ENCODE peak calls at places on chromosomes 7 and 10, in four cellular contexts. One of them, this sample, is unnamed.

GRCh38 chr7:5514440-5515035 is 90.9 kb upstream of the TNRC18 start:
- DNase-seq in SK-N-SH: no peak
- DNase-seq in GM12878: no peak
- DNase-seq in HepG2: peak; percentile 68
- DNase-seq in this sample: no peak

GRCh38 chr7:24290004-24290641 is 6.1 kb downstream of the NPY start:
- DNase-seq in SK-N-SH: peak; percentile 69
- DNase-seq in GM12878: peak; percentile 70
- DNase-seq in HepG2: peak; percentile 60
- DNase-seq in this sample: peak; percentile 53

GRCh38 chr7:111827863-111828504 is 265.7 kb upstream of the IMMP2L start:
- DNase-seq in SK-N-SH: no peak
- DNase-seq in GM12878: no peak
- DNase-seq in HepG2: no peak
- DNase-seq in this sample: no peak

GRCh38 chr10:68603766-68604165 is 43.6 kb downstream of the TET1 start:
- DNase-seq in SK-N-SH: no peak
- DNase-seq in GM12878: no peak
- DNase-seq in HepG2: no peak
- DNase-seq in this sample: no peak

GRCh38 chr10:46282460-46283216 is 4.2 kb upstream of the ANTXRL start:
- DNase-seq in SK-N-SH: peak; percentile 91
- DNase-seq in GM12878: no peak
- DNase-seq in HepG2: peak; percentile 33
- DNase-seq in this sample: no peak

GRCh38 chr7:74097937-74098614 is 14.5 kb downstream of the LIMK1 start:
- DNase-seq in SK-N-SH: peak; percentile 67
- DNase-seq in GM12878: no peak
- DNase-seq in HepG2: no peak
- DNase-seq in this sample: no peak

GRCh38 chr10:60521974-60522405 is 132.3 kb upstream of the ANK3 start:
- DNase-seq in SK-N-SH: peak; percentile 40
- DNase-seq in GM12878: no peak
- DNase-seq in HepG2: no peak
- DNase-seq in this sample: no peak

GRCh38 chr7:158452331-158452730 is 135.3 kb downstream of the PTPRN2 start:
- DNase-seq in SK-N-SH: no peak
- DNase-seq in GM12878: no peak
- DNase-seq in HepG2: no peak
- DNase-seq in this sample: no peak

GRCh38 chr7:30933124-30933893 is 21.7 kb downstream of the AQP1 start:
- DNase-seq in SK-N-SH: peak; percentile 26
- DNase-seq in GM12878: no peak
- DNase-seq in HepG2: no peak
- DNase-seq in this sample: peak; percentile 66

GRCh38 chr10:98295401-98295811 is 27.4 kb upstream of the LOXL4 start:
- DNase-seq in SK-N-SH: no peak
- DNase-seq in GM12878: peak; percentile 2
- DNase-seq in HepG2: no peak
- DNase-seq in this sample: no peak

GRCh38 chr10:119189811-119190282 is 11.2 kb upstream of the PRDX3 start:
- DNase-seq in SK-N-SH: no peak
- DNase-seq in GM12878: no peak
- DNase-seq in HepG2: peak; percentile 71
- DNase-seq in this sample: no peak

GRCh38 chr7:82164813-82165212 is 278.8 kb downstream of the CACNA2D1 start:
- DNase-seq in SK-N-SH: peak; percentile 21
- DNase-seq in GM12878: no peak
- DNase-seq in HepG2: no peak
- DNase-seq in this sample: no peak

GRCh38 chr10:99694171-99694570 is 34.9 kb downstream of the ENTPD7 start:
- DNase-seq in SK-N-SH: no peak
- DNase-seq in GM12878: no peak
- DNase-seq in HepG2: no peak
- DNase-seq in this sample: no peak

GRCh38 chr7:117673367-117673766 is 193.5 kb downstream of the CFTR start:
- DNase-seq in SK-N-SH: no peak
- DNase-seq in GM12878: no peak
- DNase-seq in HepG2: no peak
- DNase-seq in this sample: peak; percentile 69

GRCh38 chr7:2482725-2483451 is 6.7 kb upstream of the GRIFIN start:
- DNase-seq in SK-N-SH: no peak
- DNase-seq in GM12878: no peak
- DNase-seq in HepG2: no peak
- DNase-seq in this sample: no peak

GRCh38 chr7:125450749-125451148 is 521.1 kb upstream of the POT1 start:
- DNase-seq in SK-N-SH: no peak
- DNase-seq in GM12878: no peak
- DNase-seq in HepG2: no peak
- DNase-seq in this sample: no peak

GRCh38 chr7:1181031-1181430 is 21.0 kb upstream of the ZFAND2A start:
- DNase-seq in SK-N-SH: no peak
- DNase-seq in GM12878: no peak
- DNase-seq in HepG2: no peak
- DNase-seq in this sample: no peak

DNA sequence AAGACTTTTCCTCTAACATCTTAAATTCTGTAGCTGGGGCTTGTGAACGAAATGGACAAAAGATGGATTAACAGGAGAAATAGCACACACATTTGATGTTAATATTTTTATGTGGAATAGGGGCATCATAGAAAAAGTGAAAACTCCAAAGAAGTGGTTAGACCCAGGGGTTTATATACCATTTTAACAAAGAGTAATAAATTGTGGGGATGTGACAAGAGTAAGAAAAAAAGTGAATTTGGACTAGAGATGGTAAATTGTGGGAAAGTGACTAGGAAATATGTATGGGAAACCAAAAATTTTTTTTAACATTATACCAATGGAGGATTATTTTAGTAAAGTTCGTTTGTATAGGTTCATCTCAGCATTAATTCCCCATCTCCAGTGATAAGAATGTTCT is 8.2 kb downstream of the SLC39A12 start:
- DNase-seq in SK-N-SH: no peak
- DNase-seq in GM12878: no peak
- DNase-seq in HepG2: no peak
- DNase-seq in this sample: no peak
- TF ChIP-seq SIN3A in SK-N-SH: no peak
- TF ChIP-seq SIN3A in GM12878: no peak
- TF ChIP-seq SIN3A in HepG2: no peak
- TF ChIP-seq SIN3A in this sample: no peak

DNA sequence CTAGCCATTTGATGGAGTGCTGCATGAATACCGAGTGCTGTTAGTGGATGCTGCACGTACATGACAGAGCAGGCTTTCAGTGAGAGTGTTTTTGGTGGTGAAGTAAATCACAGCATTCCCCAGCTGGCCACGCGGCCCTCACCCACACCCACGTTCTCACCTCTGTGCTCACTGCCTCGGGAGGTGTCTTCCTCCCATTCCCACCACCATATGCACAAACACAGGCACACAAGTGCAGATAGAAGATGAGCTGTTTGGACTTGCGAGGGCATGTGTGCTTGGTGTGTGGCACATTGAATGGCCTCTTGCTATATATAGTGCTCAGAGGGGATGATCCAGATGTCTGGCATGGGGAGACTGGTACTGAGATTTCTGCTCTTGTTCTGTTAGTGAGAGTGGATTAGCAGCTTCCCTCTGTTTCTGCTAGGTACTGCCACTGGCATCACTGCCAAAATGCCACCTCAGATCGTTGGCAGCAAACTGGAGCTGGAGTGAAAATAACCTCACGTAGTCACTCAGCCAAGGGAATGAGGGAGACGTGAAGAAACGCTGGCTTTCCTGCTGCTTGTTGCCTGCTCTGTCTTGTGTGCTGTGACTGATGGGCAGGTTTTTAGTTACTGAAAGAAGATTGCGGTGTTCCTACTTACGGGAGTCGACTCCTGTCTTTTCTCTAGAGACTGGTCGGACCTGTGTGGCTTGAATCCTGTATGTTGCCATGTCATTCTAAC is 19.1 kb downstream of the DNAJB6 start:
- DNase-seq in SK-N-SH: peak; percentile 68
- DNase-seq in GM12878: no peak
- DNase-seq in HepG2: no peak
- DNase-seq in this sample: no peak
- TF ChIP-seq TCF12 in SK-N-SH: no peak
- TF ChIP-seq TCF12 in GM12878: no peak
- TF ChIP-seq TCF12 in HepG2: no peak
- TF ChIP-seq TCF12 in this sample: no peak

GRCh38 chr10:86753638-86754434 is 2.6 kb upstream of the BMPR1A start:
- DNase-seq in SK-N-SH: no peak
- DNase-seq in GM12878: no peak
- DNase-seq in HepG2: no peak
- DNase-seq in this sample: no peak

GRCh38 chr10:86752311-86752710 is 4.1 kb upstream of the BMPR1A start:
- DNase-seq in SK-N-SH: no peak
- DNase-seq in GM12878: no peak
- DNase-seq in HepG2: no peak
- DNase-seq in this sample: no peak

GRCh38 chr10:86751477-86751876 is 4.9 kb upstream of the BMPR1A start:
- DNase-seq in SK-N-SH: no peak
- DNase-seq in GM12878: no peak
- DNase-seq in HepG2: no peak
- DNase-seq in this sample: no peak

GRCh38 chr10:86755454-86755739 is 1.0 kb upstream of the BMPR1A start:
- DNase-seq in SK-N-SH: no peak
- DNase-seq in GM12878: no peak
- DNase-seq in HepG2: no peak
- DNase-seq in this sample: no peak

GRCh38 chr10:86753056-86753455 is 3.4 kb upstream of the BMPR1A start:
- DNase-seq in SK-N-SH: no peak
- DNase-seq in GM12878: no peak
- DNase-seq in HepG2: no peak
- DNase-seq in this sample: no peak
- TF ChIP-seq SIN3A in SK-N-SH: no peak
- TF ChIP-seq SIN3A in GM12878: no peak
- TF ChIP-seq SIN3A in HepG2: no peak
- TF ChIP-seq SIN3A in this sample: no peak

GRCh38 chr7:56046728-56047445 is 4.4 kb downstream of the PSPH start:
- DNase-seq in SK-N-SH: no peak
- DNase-seq in GM12878: no peak
- DNase-seq in HepG2: peak; percentile 35
- DNase-seq in this sample: no peak
- TF ChIP-seq TCF12 in SK-N-SH: peak; percentile 98
- TF ChIP-seq TCF12 in GM12878: no peak
- TF ChIP-seq TCF12 in HepG2: no peak
- TF ChIP-seq TCF12 in this sample: no peak

GRCh38 chr7:55054758-55055157 is 35.9 kb downstream of the EGFR start:
- DNase-seq in SK-N-SH: no peak
- DNase-seq in GM12878: no peak
- DNase-seq in HepG2: no peak
- DNase-seq in this sample: no peak

GRCh38 chr7:55056577-55057480 is 38.0 kb downstream of the EGFR start:
- DNase-seq in SK-N-SH: no peak
- DNase-seq in GM12878: no peak
- DNase-seq in HepG2: no peak
- DNase-seq in this sample: no peak

GRCh38 chr7:55054252-55054651 is 35.4 kb downstream of the EGFR start:
- DNase-seq in SK-N-SH: no peak
- DNase-seq in GM12878: no peak
- DNase-seq in HepG2: no peak
- DNase-seq in this sample: no peak

GRCh38 chr7:55055479-55055878 is 36.7 kb downstream of the EGFR start:
- DNase-seq in SK-N-SH: no peak
- DNase-seq in GM12878: no peak
- DNase-seq in HepG2: no peak
- DNase-seq in this sample: no peak

GRCh38 chr7:55056068-55056467 is 37.3 kb downstream of the EGFR start:
- DNase-seq in SK-N-SH: no peak
- DNase-seq in GM12878: no peak
- DNase-seq in HepG2: no peak
- DNase-seq in this sample: no peak
- TF ChIP-seq SIN3A in SK-N-SH: no peak
- TF ChIP-seq SIN3A in GM12878: no peak
- TF ChIP-seq SIN3A in HepG2: no peak
- TF ChIP-seq SIN3A in this sample: no peak

GRCh38 chr7:108108131-108108530 is 22.0 kb downstream of the LAMB4 start:
- DNase-seq in SK-N-SH: no peak
- DNase-seq in GM12878: no peak
- DNase-seq in HepG2: no peak
- DNase-seq in this sample: no peak
- TF ChIP-seq TCF12 in SK-N-SH: no peak
- TF ChIP-seq TCF12 in GM12878: no peak
- TF ChIP-seq TCF12 in HepG2: no peak
- TF ChIP-seq TCF12 in this sample: no peak

GRCh38 chr7:93117852-93118530 is at the start of gene SAMD9:
- DNase-seq in SK-N-SH: peak; percentile 51
- DNase-seq in GM12878: peak; percentile 77
- DNase-seq in HepG2: peak; percentile 42
- DNase-seq in this sample: no peak
- TF ChIP-seq SIN3A in SK-N-SH: no peak
- TF ChIP-seq SIN3A in GM12878: no peak
- TF ChIP-seq SIN3A in HepG2: no peak
- TF ChIP-seq SIN3A in this sample: no peak

DNA sequence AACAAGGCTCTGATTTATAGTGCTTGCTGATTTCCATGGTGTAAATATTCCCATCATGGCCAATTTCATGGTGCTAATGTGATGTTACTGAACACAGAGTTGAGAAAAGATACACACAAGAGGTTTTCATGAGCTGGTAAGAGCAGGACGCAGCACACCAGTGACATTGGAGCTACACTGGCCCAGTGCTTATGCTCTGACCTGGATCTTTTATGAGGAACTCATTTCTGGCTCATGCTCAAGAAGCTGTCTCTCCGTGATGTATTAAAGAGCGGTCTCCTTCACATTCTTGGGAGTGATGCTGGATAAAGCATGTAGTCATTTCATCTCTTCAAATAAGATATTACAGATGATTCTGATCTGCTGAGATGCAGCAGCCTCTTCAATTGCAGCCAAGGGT is 785.2 kb downstream of the GRID1 start:
- DNase-seq in SK-N-SH: no peak
- DNase-seq in GM12878: no peak
- DNase-seq in HepG2: no peak
- DNase-seq in this sample: no peak
- TF ChIP-seq TCF12 in SK-N-SH: no peak
- TF ChIP-seq TCF12 in GM12878: no peak
- TF ChIP-seq TCF12 in HepG2: no peak
- TF ChIP-seq TCF12 in this sample: no peak

GRCh38 chr10:9682812-9683211 is 1334.9 kb upstream of the CELF2 start:
- DNase-seq in SK-N-SH: no peak
- DNase-seq in GM12878: no peak
- DNase-seq in HepG2: no peak
- DNase-seq in this sample: no peak

GRCh38 chr10:9685596-9685995 is 1332.1 kb upstream of the CELF2 start:
- DNase-seq in SK-N-SH: no peak
- DNase-seq in GM12878: no peak
- DNase-seq in HepG2: no peak
- DNase-seq in this sample: no peak

GRCh38 chr10:9684186-9684585 is 1333.5 kb upstream of the CELF2 start:
- DNase-seq in SK-N-SH: no peak
- DNase-seq in GM12878: no peak
- DNase-seq in HepG2: no peak
- DNase-seq in this sample: no peak

GRCh38 chr10:9681655-9682054 is 1336.0 kb upstream of the CELF2 start:
- DNase-seq in SK-N-SH: no peak
- DNase-seq in GM12878: no peak
- DNase-seq in HepG2: no peak
- DNase-seq in this sample: no peak
- TF ChIP-seq SIN3A in SK-N-SH: no peak
- TF ChIP-seq SIN3A in GM12878: no peak
- TF ChIP-seq SIN3A in HepG2: no peak
- TF ChIP-seq SIN3A in this sample: no peak